ENCODE peak calls at places on chromosomes 7 and 10, in five cellular contexts. X is neural crest cell; E is retina; K is T-helper 9 cell; Y is activated CD4-positive, alpha-beta T cell treated with anti-CD3 and anti-CD28 coated beads for 4 hours. P is an unnamed sample.

GRCh38 chr7:30364773-30365172 is 80.4 kb downstream of the ZNRF2 start:
- DNase-seq in X (no peak), E (no peak), K (no peak), Y (no peak), P (no peak)

GRCh38 chr7:80859272-80859970 is 59.4 kb downstream of the SEMA3C start:
- DNase-seq in X (no peak), E (no peak), K (no peak), Y (no peak), P (no peak)

GRCh38 chr7:151175793-151176311 is 8.4 kb upstream of the GBX1 start:
- DNase-seq in X (no peak), E (no peak), K (no peak), Y (no peak), P (no peak)

GRCh38 chr7:376306-376969 is 86.5 kb downstream of the FOXL3 start:
- DNase-seq in X (no peak), E (no peak), K (no peak), Y (no peak), P (no peak)

GRCh38 chr7:69115788-69116187 is 482.5 kb upstream of the AUTS2 start:
- DNase-seq in X (no peak), E (no peak), K (no peak), Y (no peak), P (no peak)

GRCh38 chr10:99369126-99369525 is 40.0 kb downstream of the CNNM1 start:
- DNase-seq in X (no peak), E (no peak), K (no peak), Y (no peak), P (no peak)

GRCh38 chr7:1492221-1492620 is 12.0 kb downstream of the INTS1 start:
- DNase-seq in X (no peak), E (no peak), K (no peak), Y (no peak), P (no peak)

GRCh38 chr7:130413201-130413600 is 27.6 kb downstream of the CEP41 start:
- DNase-seq in X (no peak), E (no peak), K (no peak), Y (no peak), P (no peak)

GRCh38 chr7:25578991-25579687 is 350.9 kb upstream of the NPVF start:
- DNase-seq in X (no peak), E (no peak), K (no peak), Y (no peak), P (no peak)

GRCh38 chr7:79933144-79933543 is 201.5 kb upstream of the GNAI1 start:
- DNase-seq in X (no peak), E (no peak), K (no peak), Y (no peak), P (no peak)

GRCh38 chr10:70898687-70899086 is 10.3 kb upstream of the PCBD1 start:
- DNase-seq in X (no peak), E (no peak), K (no peak), Y (no peak), P (no peak)

GRCh38 chr7:128923411-128923800 is 12.9 kb upstream of the KCP start:
- DNase-seq in X (no peak), E (no peak), K (no peak), Y (no peak), P (no peak)

GRCh38 chr7:18541871-18542212 is 46.3 kb downstream of the HDAC9 start:
- DNase-seq in X (no peak), E (no peak), K (no peak), Y (no peak), P (no peak)

GRCh38 chr7:498678-499641 is 20.7 kb downstream of the PDGFA start:
- DNase-seq in X (no peak), E (no peak), K (no peak), Y (no peak), P (no peak)

GRCh38 chr10:58486821-58487220 is 25.9 kb upstream of the BICC1 start:
- DNase-seq in X (no peak), E (no peak), K (no peak), Y (no peak), P (no peak)

GRCh38 chr10:67609996-67610793 is 85.8 kb downstream of the CTNNA3 start:
- DNase-seq in X (no peak), E (no peak), K (no peak), Y (no peak), P (no peak)

GRCh38 chr10:122715576-122715975 is 15.9 kb upstream of the C10orf120 start:
- DNase-seq in X (no peak), E (no peak), K (no peak), Y (no peak), P (no peak)